ENCODE peak calls at places on chromosomes 3 and 15, in four cellular contexts. M is psoas muscle, Q is upper lobe of left lung, F is choroid plexus epithelial cell. N is an unnamed sample.

GRCh38 chr3:115814778-115815380 is 191.6 kb downstream of the GAP43 start:
- DNase-seq in F (peak), M (peak), Q (no peak), N (peak)

GRCh38 chr15:59371458-59372351 is 966 bp downstream of the MYO1E start:
- DNase-seq in M (peak), Q (peak), F (peak), N (peak)

GRCh38 chr3:29557186-29557585 is 276.3 kb downstream of the RBMS3 start:
- DNase-seq in Q (no peak), M (no peak), F (peak), N (no peak)

GRCh38 chr15:82043130-82043673 is 2.6 kb downstream of the MEX3B start:
- DNase-seq in F (no peak), Q (peak), M (no peak), N (no peak)

GRCh38 chr3:117921908-117922456 is 1112.7 kb downstream of the IGSF11 start:
- DNase-seq in Q (no peak), F (no peak), M (no peak), N (no peak)

GRCh38 chr3:34842706-34843478 is 796.4 kb upstream of the ARPP21 start:
- DNase-seq in F (no peak), Q (no peak), M (no peak), N (no peak)

GRCh38 chr3:178382388-178383061 is 153.7 kb upstream of the KCNMB2 start:
- DNase-seq in Q (no peak), F (peak), M (no peak), N (no peak)

GRCh38 chr3:35592589-35593295 is 46.6 kb upstream of the ARPP21 start:
- DNase-seq in M (no peak), Q (no peak), F (no peak), N (no peak)

GRCh38 chr15:92809880-92810361 is 90.2 kb upstream of the CHD2 start:
- DNase-seq in F (peak), M (no peak), Q (no peak), N (peak)

GRCh38 chr3:16079519-16079918 is 95.0 kb upstream of the GALNT15 start:
- DNase-seq in M (no peak), F (peak), Q (no peak), N (no peak)

GRCh38 chr15:23594252-23594770 is 28.8 kb downstream of the MKRN3 start:
- DNase-seq in F (no peak), M (no peak), Q (no peak), N (no peak)

GRCh38 chr3:177131927-177132636 is 65.2 kb downstream of the TBL1XR1 start:
- DNase-seq in Q (no peak), M (no peak), F (no peak), N (no peak)

GRCh38 chr15:69457304-69458280 is 5.0 kb downstream of the RPLP1 start:
- DNase-seq in M (no peak), F (no peak), Q (no peak), N (no peak)

GRCh38 chr15:65869954-65870871 is 922 bp downstream of the RAB11A start:
- DNase-seq in F (peak), M (peak), Q (peak), N (no peak)

GRCh38 chr15:74006774-74007639 is 12.5 kb downstream of the PML start:
- DNase-seq in Q (no peak), M (no peak), F (no peak), N (no peak)

GRCh38 chr3:178699810-178700209 is 163.6 kb downstream of the KCNMB2 start:
- DNase-seq in F (peak), Q (no peak), M (no peak), N (no peak)

GRCh38 chr3:13538520-13539284 is 10.2 kb upstream of the FBLN2 start:
- DNase-seq in M (no peak), F (no peak), Q (no peak), N (no peak)

GRCh38 chr15:75830910-75831805 is 12.1 kb upstream of the UBE2Q2 start:
- DNase-seq in Q (no peak), M (no peak), F (no peak), N (no peak)

GRCh38 chr3:54859204-54859603 is 68.7 kb downstream of the LRTM1 start:
- DNase-seq in Q (no peak), F (peak), M (no peak), N (no peak)

GRCh38 chr15:57560976-57561711 is 30.6 kb upstream of the MYZAP start:
- DNase-seq in F (peak), Q (no peak), M (peak), N (peak)

GRCh38 chr3:4889896-4890295 is 89.3 kb upstream of the BHLHE40 start:
- DNase-seq in M (no peak), F (peak), Q (no peak), N (no peak)

GRCh38 chr3:134325106-134325705 is 49.0 kb downstream of the AMOTL2 start:
- DNase-seq in Q (no peak), M (no peak), F (peak), N (no peak)

GRCh38 chr3:105809204-105809893 is 59.5 kb downstream of the CBLB start:
- DNase-seq in M (no peak), Q (no peak), F (peak), N (no peak)

GRCh38 chr3:183117046-183117445 is 17.8 kb upstream of the MCCC1 start:
- DNase-seq in M (no peak), Q (no peak), F (no peak), N (no peak)

GRCh38 chr3:194273396-194274310 is 77.5 kb downstream of the CPN2 start:
- DNase-seq in M (no peak), F (no peak), Q (no peak), N (no peak)

GRCh38 chr15:45654749-45655148 is 19.9 kb downstream of the SQOR start:
- DNase-seq in M (no peak), Q (no peak), F (no peak), N (no peak)

GRCh38 chr15:68586274-68586961 is 7.6 kb downstream of the CORO2B start:
- DNase-seq in F (peak), Q (no peak), M (no peak), N (no peak)

GRCh38 chr15:68463996-68464395 is 32.0 kb upstream of the ITGA11 start:
- DNase-seq in F (no peak), M (no peak), Q (no peak), N (no peak)

DNA sequence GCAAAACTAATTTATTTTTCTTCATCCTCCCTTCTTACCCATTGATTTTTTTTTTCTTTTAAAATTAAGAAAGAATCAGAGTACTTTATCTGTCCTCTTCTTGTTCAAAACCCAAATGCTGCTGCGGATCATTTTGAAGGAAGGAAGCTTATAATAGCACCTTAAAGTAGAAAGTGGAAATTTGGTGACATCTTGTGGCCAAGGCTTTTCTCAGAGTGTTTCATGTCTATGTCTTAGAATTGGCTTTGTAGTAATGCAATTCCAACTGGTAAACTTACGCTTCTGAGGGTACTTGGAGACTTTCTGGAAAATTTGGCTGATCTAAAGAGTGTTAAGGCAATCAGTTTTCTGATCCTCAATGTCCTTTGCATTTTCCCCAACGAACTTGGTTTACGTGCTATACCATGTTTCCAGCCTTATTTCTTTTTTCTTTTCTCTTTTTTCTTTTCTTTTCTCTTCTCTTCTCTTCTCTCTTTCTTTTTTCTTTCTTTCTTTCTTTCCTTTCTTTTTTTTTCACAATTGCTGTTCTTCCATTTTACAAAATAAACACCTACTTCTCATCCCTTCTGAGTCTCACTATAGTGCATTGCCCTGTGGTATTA is 30.7 kb downstream of the C3orf38 start:
- DNase-seq in Q (no peak), M (no peak), F (peak), N (no peak)
- TF ChIP-seq CTCF in Q (no peak), M (no peak), F (peak), N (peak)

DNA sequence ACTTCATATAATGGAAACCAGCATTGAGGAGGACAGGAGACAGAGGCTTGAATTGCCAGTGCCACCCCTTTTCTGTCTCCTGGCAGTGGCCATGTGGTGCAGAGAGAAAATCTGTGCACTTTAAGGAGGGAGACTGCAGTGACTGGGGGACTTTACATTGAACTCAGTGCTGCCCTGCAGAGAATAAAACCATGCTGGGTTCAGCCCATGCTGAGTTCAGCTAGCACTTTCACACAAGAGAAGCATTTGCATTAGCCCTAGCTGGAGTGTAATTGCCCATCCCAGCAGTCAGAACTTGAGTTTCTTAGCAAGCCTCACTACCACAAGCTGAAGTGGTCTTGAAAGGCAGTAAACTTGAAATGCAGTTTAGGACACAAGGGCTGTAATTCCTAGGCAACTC is 677.5 kb downstream of the ZPLD1 start:
- DNase-seq in M (no peak), Q (no peak), F (no peak), N (no peak)
- TF ChIP-seq CTCF in M (no peak), Q (no peak), F (no peak), N (no peak)

DNA sequence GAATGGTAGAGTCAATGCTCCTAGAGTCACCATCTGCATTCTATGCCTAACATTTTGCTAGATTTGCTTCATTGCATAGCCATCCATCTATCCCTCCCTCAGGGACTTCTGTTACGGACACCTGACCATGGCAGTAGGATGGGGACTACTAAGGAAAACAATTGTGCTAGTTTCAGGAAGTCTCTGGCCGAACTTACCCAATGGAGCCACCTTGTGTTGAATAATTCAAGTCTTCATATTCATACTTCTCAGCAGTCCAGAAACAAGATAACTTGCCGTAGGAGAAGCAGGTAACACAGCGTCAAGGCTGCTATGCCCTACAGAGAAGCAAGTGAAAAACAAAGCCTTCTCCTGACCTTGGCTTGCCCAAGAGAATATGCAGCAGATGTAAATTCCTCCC is 685.3 kb downstream of the GRM7 start:
- DNase-seq in F (peak), M (no peak), Q (no peak), N (no peak)
- TF ChIP-seq CTCF in F (peak), M (peak), Q (no peak), N (no peak)

DNA sequence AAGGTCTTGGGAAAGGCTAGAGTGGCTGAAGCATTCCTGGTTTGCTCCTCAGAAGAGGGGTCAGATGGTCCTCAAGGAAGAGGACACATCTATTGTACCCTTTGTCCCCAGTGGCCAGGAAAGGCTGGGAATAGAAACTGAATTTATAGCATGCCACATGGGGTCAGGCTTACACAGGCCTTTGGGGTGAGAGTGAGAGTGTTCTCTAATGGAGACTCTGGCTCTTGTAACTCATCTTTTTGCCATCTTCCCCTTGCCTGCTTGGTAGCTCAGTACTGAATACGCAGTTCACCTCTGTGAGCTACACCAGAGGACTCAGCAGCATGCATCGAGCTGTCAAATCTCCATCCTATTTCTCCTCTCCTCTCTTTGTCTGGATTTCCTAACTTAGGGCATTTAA is 87.5 kb downstream of the ATP2B2 start:
- DNase-seq in M (no peak), F (peak), Q (no peak), N (no peak)
- TF ChIP-seq CTCF in M (peak), F (peak), Q (no peak), N (peak)

GRCh38 chr15:64749999-64750657 is 25.3 kb downstream of the RBPMS2 start:
- DNase-seq in M (no peak), F (peak), Q (no peak), N (peak)
- TF ChIP-seq CTCF in M (no peak), F (peak), Q (no peak), N (no peak)

GRCh38 chr3:82329300-82329699 is 567.9 kb upstream of the GBE1 start:
- DNase-seq in Q (no peak), M (no peak), F (peak), N (no peak)
- TF ChIP-seq CTCF in Q (no peak), M (peak), F (peak), N (no peak)

GRCh38 chr3:167913218-167913902 is 177.8 kb downstream of the SERPINI1 start:
- DNase-seq in M (no peak), F (peak), Q (no peak), N (no peak)
- TF ChIP-seq CTCF in M (no peak), F (peak), Q (no peak), N (no peak)

GRCh38 chr15:83978588-83978987 is 257.0 kb upstream of the GOLGA6L4 start:
- DNase-seq in M (no peak), F (no peak), Q (no peak), N (no peak)

GRCh38 chr15:83977992-83978391 is 257.6 kb upstream of the GOLGA6L4 start:
- DNase-seq in Q (no peak), M (no peak), F (no peak), N (no peak)

GRCh38 chr15:83971967-83972366 is 263.6 kb upstream of the GOLGA6L4 start:
- DNase-seq in F (peak), Q (no peak), M (no peak), N (no peak)

GRCh38 chr15:83970290-83970890 is 265.2 kb upstream of the GOLGA6L4 start:
- DNase-seq in M (peak), F (peak), Q (no peak), N (no peak)

GRCh38 chr15:83973816-83974215 is 261.8 kb upstream of the GOLGA6L4 start:
- DNase-seq in Q (no peak), F (peak), M (no peak), N (no peak)
- TF ChIP-seq CTCF in Q (no peak), F (peak), M (peak), N (no peak)

N was measured in natural killer cell.